ENCODE peak calls at places on chromosomes 11 and 22, in four cellular contexts. Z, S, G and P are unnamed samples. For H3K27me3, the result is how much of the 10 kb centered on the place peaks cover.

GRCh38 chr11:37952035-37952434 is 1354.0 kb upstream of the RAG2 start:
- DNase-seq in S (no peak), G (no peak), Z (no peak), P (no peak)

GRCh38 chr22:39466228-39467006 is 9.6 kb downstream of the MGAT3 start:
- DNase-seq in Z (no peak), G (no peak), S (no peak), P (no peak)

GRCh38 chr11:34194576-34195335 is 89.3 kb downstream of the NAT10 start:
- DNase-seq in Z (peak), S (no peak), G (no peak), P (no peak)

GRCh38 chr11:128465946-128466688 is 121.2 kb downstream of the ETS1 start:
- DNase-seq in S (no peak), Z (no peak), G (no peak), P (no peak)

GRCh38 chr11:69372589-69373250 is 78.8 kb downstream of the MYEOV start:
- DNase-seq in G (no peak), S (no peak), Z (no peak), P (peak)

GRCh38 chr11:84865257-84865656 is 761.9 kb downstream of the DLG2 start:
- DNase-seq in Z (no peak), S (no peak), G (no peak), P (no peak)

GRCh38 chr11:77191823-77192495 is 63.9 kb downstream of the MYO7A start:
- DNase-seq in S (no peak), G (peak), Z (peak), P (no peak)

GRCh38 chr11:121448431-121448941 is 3.6 kb upstream of the SORL1 start:
- DNase-seq in G (no peak), Z (peak), S (no peak), P (no peak)

GRCh38 chr11:17954395-17955252 is 58.2 kb downstream of the SERGEF start:
- DNase-seq in Z (peak), S (no peak), G (no peak), P (no peak)

GRCh38 chr11:71384561-71384960 is 63.6 kb downstream of the DHCR7 start:
- DNase-seq in G (no peak), Z (no peak), S (no peak), P (no peak)

GRCh38 chr11:71386232-71386631 is 62.0 kb downstream of the DHCR7 start:
- DNase-seq in Z (no peak), S (no peak), G (no peak), P (no peak)

GRCh38 chr11:71383461-71383860 is 64.7 kb downstream of the DHCR7 start:
- DNase-seq in S (no peak), Z (no peak), G (no peak), P (no peak)

GRCh38 chr11:71387784-71388636 is 60.2 kb downstream of the DHCR7 start:
- DNase-seq in S (no peak), Z (no peak), G (no peak), P (no peak)

DNA sequence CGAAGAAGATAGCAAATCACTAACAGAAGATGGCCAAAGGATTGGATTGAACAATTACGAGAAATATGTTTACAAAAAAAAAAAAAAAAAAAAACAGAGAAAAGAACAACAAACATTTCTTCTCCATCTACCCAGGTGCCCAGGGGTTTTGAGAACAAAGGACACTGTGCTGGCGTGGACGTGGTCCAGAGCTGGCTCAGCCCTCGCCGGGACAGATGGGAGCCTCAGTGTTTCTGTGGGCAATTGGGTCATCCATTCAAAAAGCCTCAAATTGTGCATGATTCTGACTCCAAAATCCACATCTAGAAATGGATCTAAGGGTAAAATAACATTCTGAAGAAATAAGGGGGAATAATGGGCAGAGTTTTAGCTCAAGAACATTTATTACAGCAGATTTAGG is 63.1 kb downstream of the DHCR7 start:
- DNase-seq in G (no peak), Z (no peak), S (no peak), P (no peak)
- H3K27me3 ChIP-seq in G (under half), Z (under half), S (under half), P (under half)

GRCh38 chr11:78395597-78395996 is 22.0 kb downstream of the GAB2 start:
- DNase-seq in G (no peak), S (no peak), Z (no peak), P (no peak)

GRCh38 chr11:78400116-78400515 is 17.5 kb downstream of the GAB2 start:
- DNase-seq in G (no peak), Z (no peak), S (no peak), P (no peak)

GRCh38 chr11:78399136-78399535 is 18.5 kb downstream of the GAB2 start:
- DNase-seq in G (no peak), Z (no peak), S (no peak), P (no peak)

GRCh38 chr11:78398715-78399114 is 18.9 kb downstream of the GAB2 start:
- DNase-seq in G (no peak), S (no peak), Z (no peak), P (no peak)

GRCh38 chr11:78397398-78397797 is 20.2 kb downstream of the GAB2 start:
- DNase-seq in G (no peak), S (no peak), Z (no peak), P (no peak)
- TF ChIP-seq CTCF in G (no peak), S (no peak), Z (no peak), P (no peak)

DNA sequence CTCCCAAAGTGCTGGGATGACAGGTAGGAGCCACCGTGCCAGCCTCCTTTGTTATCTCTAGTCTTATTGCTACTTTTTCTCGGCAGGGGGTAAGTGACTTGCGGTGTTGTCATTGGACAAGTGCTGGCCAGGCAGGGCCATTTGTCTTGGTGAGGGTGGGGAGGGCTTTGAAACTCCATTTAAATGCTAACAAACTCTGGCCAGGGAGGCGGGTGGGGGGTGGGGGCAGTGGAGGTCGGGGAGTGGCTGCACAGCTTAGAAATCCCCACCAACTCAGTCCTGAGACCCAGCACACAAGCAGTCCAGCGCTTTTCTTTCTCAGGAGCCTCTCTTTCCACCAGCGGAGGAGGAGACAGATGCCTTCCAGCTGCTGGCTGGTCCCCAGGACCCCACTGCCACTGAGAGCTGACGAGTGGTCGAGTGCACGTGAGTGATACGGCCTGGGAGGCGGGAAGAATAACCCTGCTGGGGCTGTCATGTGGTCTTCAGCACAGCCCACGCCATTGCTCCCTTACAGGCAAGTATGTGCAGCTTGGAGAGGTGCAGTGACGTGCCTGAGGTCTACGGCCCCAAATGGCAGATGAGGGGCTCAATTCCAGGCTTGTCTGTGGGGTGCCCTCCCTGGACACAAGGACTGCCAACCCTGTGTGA is 24.2 kb upstream of the OSBPL5 start:
- DNase-seq in G (no peak), Z (no peak), S (no peak), P (peak)
- H3K4me3 ChIP-seq in G (no peak), Z (no peak), S (no peak), P (no peak)

DNA sequence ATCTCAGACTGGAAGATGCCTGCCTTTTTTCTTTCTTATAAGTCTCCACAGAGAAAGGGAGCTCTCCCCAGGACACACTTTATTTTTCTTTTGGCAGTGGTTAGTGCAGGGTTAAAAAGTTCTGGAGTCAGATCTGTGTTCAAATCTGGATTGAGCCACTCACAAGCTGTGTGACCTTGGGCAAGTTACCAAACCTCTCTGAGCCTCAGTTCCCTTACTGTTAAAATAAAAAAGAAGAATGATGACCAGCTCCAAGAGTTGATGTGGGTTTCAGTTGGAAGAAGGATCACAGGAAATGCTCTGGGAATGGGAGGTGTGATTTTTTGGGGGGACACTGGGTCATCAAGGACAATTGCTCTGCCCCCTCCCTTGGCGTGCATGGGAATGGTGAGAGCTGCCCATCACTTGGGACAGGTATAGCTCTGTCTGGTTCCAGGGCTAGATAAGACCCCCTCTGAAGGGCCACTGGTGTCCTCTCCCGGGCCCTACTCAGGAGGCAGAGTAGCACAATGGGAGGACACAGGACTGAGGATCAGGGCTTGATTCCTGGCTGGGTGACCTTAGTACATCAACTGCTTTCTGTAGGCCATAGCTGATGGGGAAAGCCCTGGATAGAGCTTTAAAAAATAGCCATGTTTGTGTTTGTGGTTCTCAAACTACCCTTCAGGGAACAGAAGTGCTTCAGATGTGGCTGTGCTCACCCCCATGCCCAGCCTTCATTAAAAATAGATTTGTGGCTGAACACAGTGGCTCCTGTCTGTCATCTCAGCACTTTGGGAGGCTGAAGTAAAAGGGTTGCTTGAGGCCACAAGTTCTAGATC is 228.3 kb downstream of the MIAT start:
- DNase-seq in G (no peak), Z (no peak), S (no peak), P (no peak)
- H3K27me3 ChIP-seq in G (under half), Z (under half), S (under half), P (under half)